ENCODE peak calls at places on chromosomes 7 and 10, in seven cellular contexts. One of them, this sample, is unnamed.

GRCh38 chr7:24284699-24285506 is 913 bp downstream of the NPY start:
- DNase-seq in PC-9: no peak
- DNase-seq in fibroblast of mammary gland: no peak
- DNase-seq in Panc1: no peak
- DNase-seq in neural progenitor cell: peak
- DNase-seq in prostate gland: no peak
- DNase-seq in HFFc6: no peak
- DNase-seq in this sample: no peak

GRCh38 chr10:30027057-30028005 is 32.1 kb downstream of the JCAD start:
- DNase-seq in prostate gland: no peak
- DNase-seq in Panc1: no peak
- DNase-seq in neural progenitor cell: no peak
- DNase-seq in HFFc6: no peak
- DNase-seq in fibroblast of mammary gland: no peak
- DNase-seq in PC-9: no peak
- DNase-seq in this sample: no peak

GRCh38 chr7:46131916-46132795 is 211.1 kb upstream of the IGFBP3 start:
- DNase-seq in neural progenitor cell: peak
- DNase-seq in HFFc6: no peak
- DNase-seq in Panc1: no peak
- DNase-seq in fibroblast of mammary gland: no peak
- DNase-seq in prostate gland: no peak
- DNase-seq in PC-9: no peak
- DNase-seq in this sample: no peak

GRCh38 chr10:680146-680545 is 9.3 kb downstream of the DIP2C start:
- DNase-seq in HFFc6: no peak
- DNase-seq in prostate gland: no peak
- DNase-seq in neural progenitor cell: no peak
- DNase-seq in PC-9: no peak
- DNase-seq in Panc1: no peak
- DNase-seq in fibroblast of mammary gland: no peak
- DNase-seq in this sample: no peak

GRCh38 chr7:158818325-158819213 is 10.7 kb downstream of the ESYT2 start:
- DNase-seq in neural progenitor cell: peak
- DNase-seq in HFFc6: peak
- DNase-seq in fibroblast of mammary gland: peak
- DNase-seq in PC-9: peak
- DNase-seq in Panc1: peak
- DNase-seq in prostate gland: no peak
- DNase-seq in this sample: peak

GRCh38 chr7:84701524-84702306 is 485.1 kb downstream of the SEMA3D start:
- DNase-seq in PC-9: peak
- DNase-seq in Panc1: peak
- DNase-seq in HFFc6: peak
- DNase-seq in prostate gland: no peak
- DNase-seq in neural progenitor cell: peak
- DNase-seq in fibroblast of mammary gland: peak
- DNase-seq in this sample: peak

GRCh38 chr10:14560274-14560673 is 214.4 kb downstream of the FAM107B start:
- DNase-seq in neural progenitor cell: peak
- DNase-seq in HFFc6: peak
- DNase-seq in Panc1: no peak
- DNase-seq in PC-9: peak
- DNase-seq in fibroblast of mammary gland: peak
- DNase-seq in prostate gland: no peak
- DNase-seq in this sample: no peak

GRCh38 chr7:106462365-106462859 is 177.6 kb upstream of the NAMPT start:
- DNase-seq in HFFc6: no peak
- DNase-seq in PC-9: peak
- DNase-seq in fibroblast of mammary gland: peak
- DNase-seq in neural progenitor cell: peak
- DNase-seq in prostate gland: no peak
- DNase-seq in Panc1: peak
- DNase-seq in this sample: peak

GRCh38 chr10:7119325-7120015 is 291.4 kb downstream of the SFMBT2 start:
- DNase-seq in Panc1: no peak
- DNase-seq in PC-9: no peak
- DNase-seq in HFFc6: no peak
- DNase-seq in fibroblast of mammary gland: peak
- DNase-seq in prostate gland: no peak
- DNase-seq in neural progenitor cell: no peak
- DNase-seq in this sample: no peak

GRCh38 chr7:126529833-126530232 is 722.9 kb downstream of the GRM8 start:
- DNase-seq in fibroblast of mammary gland: no peak
- DNase-seq in PC-9: no peak
- DNase-seq in Panc1: peak
- DNase-seq in HFFc6: no peak
- DNase-seq in neural progenitor cell: no peak
- DNase-seq in prostate gland: no peak
- DNase-seq in this sample: no peak

GRCh38 chr10:112950714-112951348 is 784 bp downstream of the TCF7L2 start:
- DNase-seq in prostate gland: peak
- DNase-seq in HFFc6: no peak
- DNase-seq in fibroblast of mammary gland: no peak
- DNase-seq in Panc1: no peak
- DNase-seq in neural progenitor cell: peak
- DNase-seq in PC-9: peak
- DNase-seq in this sample: peak

GRCh38 chr10:59945590-59945989 is 39.2 kb upstream of the CCDC6 start:
- DNase-seq in prostate gland: no peak
- DNase-seq in Panc1: no peak
- DNase-seq in PC-9: no peak
- DNase-seq in HFFc6: no peak
- DNase-seq in neural progenitor cell: no peak
- DNase-seq in fibroblast of mammary gland: peak
- DNase-seq in this sample: no peak

GRCh38 chr10:62588116-62588515 is 213.9 kb downstream of the ZNF365 start:
- DNase-seq in prostate gland: no peak
- DNase-seq in Panc1: no peak
- DNase-seq in HFFc6: no peak
- DNase-seq in neural progenitor cell: no peak
- DNase-seq in fibroblast of mammary gland: no peak
- DNase-seq in PC-9: no peak
- DNase-seq in this sample: no peak

GRCh38 chr10:117570880-117571279 is 28.3 kb downstream of the EMX2 start:
- DNase-seq in fibroblast of mammary gland: no peak
- DNase-seq in neural progenitor cell: no peak
- DNase-seq in HFFc6: no peak
- DNase-seq in PC-9: no peak
- DNase-seq in Panc1: no peak
- DNase-seq in prostate gland: no peak
- DNase-seq in this sample: no peak

GRCh38 chr10:128103229-128103714 is 23.0 kb downstream of the MKI67 start:
- DNase-seq in HFFc6: no peak
- DNase-seq in neural progenitor cell: no peak
- DNase-seq in prostate gland: no peak
- DNase-seq in Panc1: no peak
- DNase-seq in PC-9: no peak
- DNase-seq in fibroblast of mammary gland: no peak
- DNase-seq in this sample: no peak

GRCh38 chr7:98211676-98212531 is 665 bp downstream of the BHLHA15 start:
- DNase-seq in prostate gland: no peak
- DNase-seq in Panc1: no peak
- DNase-seq in HFFc6: no peak
- DNase-seq in PC-9: no peak
- DNase-seq in fibroblast of mammary gland: no peak
- DNase-seq in neural progenitor cell: peak
- DNase-seq in this sample: no peak

GRCh38 chr7:141145630-141145982 is 71.7 kb downstream of the TMEM178B start:
- DNase-seq in prostate gland: no peak
- DNase-seq in HFFc6: peak
- DNase-seq in PC-9: no peak
- DNase-seq in Panc1: no peak
- DNase-seq in fibroblast of mammary gland: no peak
- DNase-seq in neural progenitor cell: no peak
- DNase-seq in this sample: no peak

GRCh38 chr10:77889277-77889903 is 37.2 kb downstream of the DLG5 start:
- DNase-seq in PC-9: peak
- DNase-seq in fibroblast of mammary gland: no peak
- DNase-seq in Panc1: no peak
- DNase-seq in neural progenitor cell: peak
- DNase-seq in prostate gland: peak
- DNase-seq in HFFc6: no peak
- DNase-seq in this sample: no peak

GRCh38 chr10:69715899-69716606 is 85.7 kb upstream of the COL13A1 start:
- DNase-seq in fibroblast of mammary gland: no peak
- DNase-seq in prostate gland: no peak
- DNase-seq in neural progenitor cell: no peak
- DNase-seq in Panc1: no peak
- DNase-seq in PC-9: no peak
- DNase-seq in HFFc6: no peak
- DNase-seq in this sample: no peak

GRCh38 chr10:121291828-121292227 is 306.4 kb downstream of the FGFR2 start:
- DNase-seq in prostate gland: no peak
- DNase-seq in Panc1: no peak
- DNase-seq in HFFc6: no peak
- DNase-seq in fibroblast of mammary gland: no peak
- DNase-seq in PC-9: no peak
- DNase-seq in neural progenitor cell: no peak
- DNase-seq in this sample: no peak

GRCh38 chr10:28922127-28922526 is 244.8 kb downstream of the BAMBI start:
- DNase-seq in Panc1: no peak
- DNase-seq in HFFc6: peak
- DNase-seq in prostate gland: no peak
- DNase-seq in fibroblast of mammary gland: peak
- DNase-seq in PC-9: no peak
- DNase-seq in neural progenitor cell: no peak
- DNase-seq in this sample: no peak

GRCh38 chr7:132125096-132125495 is 451.2 kb downstream of the PLXNA4 start:
- DNase-seq in neural progenitor cell: no peak
- DNase-seq in PC-9: peak
- DNase-seq in prostate gland: no peak
- DNase-seq in Panc1: no peak
- DNase-seq in fibroblast of mammary gland: no peak
- DNase-seq in HFFc6: peak
- DNase-seq in this sample: no peak

GRCh38 chr10:102453502-102453901 is 2.2 kb upstream of the C10orf95 start:
- DNase-seq in fibroblast of mammary gland: no peak
- DNase-seq in Panc1: no peak
- DNase-seq in PC-9: no peak
- DNase-seq in neural progenitor cell: peak
- DNase-seq in HFFc6: no peak
- DNase-seq in prostate gland: no peak
- DNase-seq in this sample: no peak

GRCh38 chr10:4234661-4235060 is 449.7 kb upstream of the KLF6 start:
- DNase-seq in PC-9: no peak
- DNase-seq in Panc1: no peak
- DNase-seq in HFFc6: no peak
- DNase-seq in fibroblast of mammary gland: no peak
- DNase-seq in neural progenitor cell: no peak
- DNase-seq in prostate gland: no peak
- DNase-seq in this sample: no peak

GRCh38 chr7:48964074-48964473 is 39.7 kb downstream of the CDC14C start:
- DNase-seq in prostate gland: peak
- DNase-seq in Panc1: no peak
- DNase-seq in HFFc6: no peak
- DNase-seq in PC-9: no peak
- DNase-seq in fibroblast of mammary gland: peak
- DNase-seq in neural progenitor cell: no peak
- DNase-seq in this sample: no peak

GRCh38 chr7:85023066-85023687 is 163.7 kb downstream of the SEMA3D start:
- DNase-seq in PC-9: peak
- DNase-seq in Panc1: no peak
- DNase-seq in prostate gland: peak
- DNase-seq in HFFc6: peak
- DNase-seq in neural progenitor cell: peak
- DNase-seq in fibroblast of mammary gland: peak
- DNase-seq in this sample: peak

GRCh38 chr7:115910541-115911164 is 119.9 kb downstream of the TFEC start:
- DNase-seq in HFFc6: peak
- DNase-seq in PC-9: no peak
- DNase-seq in prostate gland: no peak
- DNase-seq in neural progenitor cell: peak
- DNase-seq in Panc1: peak
- DNase-seq in fibroblast of mammary gland: peak
- DNase-seq in this sample: peak

GRCh38 chr10:48456361-48456804 is 148.5 kb downstream of the ARHGAP22 start:
- DNase-seq in prostate gland: no peak
- DNase-seq in HFFc6: no peak
- DNase-seq in fibroblast of mammary gland: no peak
- DNase-seq in Panc1: no peak
- DNase-seq in PC-9: no peak
- DNase-seq in neural progenitor cell: no peak
- DNase-seq in this sample: peak

GRCh38 chr10:102869290-102870198 is at the start of gene AS3MT:
- DNase-seq in neural progenitor cell: peak
- DNase-seq in fibroblast of mammary gland: no peak
- DNase-seq in Panc1: no peak
- DNase-seq in HFFc6: no peak
- DNase-seq in PC-9: peak
- DNase-seq in prostate gland: peak
- DNase-seq in this sample: no peak

GRCh38 chr10:3595736-3596135 is 189.3 kb downstream of the KLF6 start:
- DNase-seq in HFFc6: no peak
- DNase-seq in neural progenitor cell: no peak
- DNase-seq in PC-9: no peak
- DNase-seq in prostate gland: no peak
- DNase-seq in fibroblast of mammary gland: no peak
- DNase-seq in Panc1: no peak
- DNase-seq in this sample: no peak

GRCh38 chr10:43214071-43214955 is 52.6 kb downstream of the RASGEF1A start:
- DNase-seq in PC-9: no peak
- DNase-seq in HFFc6: peak
- DNase-seq in neural progenitor cell: no peak
- DNase-seq in Panc1: no peak
- DNase-seq in prostate gland: no peak
- DNase-seq in fibroblast of mammary gland: no peak
- DNase-seq in this sample: no peak

GRCh38 chr7:8215648-8216047 is 46.3 kb downstream of the ICA1 start:
- DNase-seq in PC-9: no peak
- DNase-seq in Panc1: no peak
- DNase-seq in HFFc6: no peak
- DNase-seq in prostate gland: no peak
- DNase-seq in fibroblast of mammary gland: no peak
- DNase-seq in neural progenitor cell: no peak
- DNase-seq in this sample: no peak

GRCh38 chr7:101659706-101660105 is 30.6 kb upstream of the MYL10 start:
- DNase-seq in prostate gland: no peak
- DNase-seq in PC-9: no peak
- DNase-seq in neural progenitor cell: no peak
- DNase-seq in Panc1: no peak
- DNase-seq in fibroblast of mammary gland: no peak
- DNase-seq in HFFc6: no peak
- DNase-seq in this sample: no peak

GRCh38 chr7:118844748-118845147 is 620.2 kb downstream of the ANKRD7 start:
- DNase-seq in fibroblast of mammary gland: no peak
- DNase-seq in prostate gland: no peak
- DNase-seq in neural progenitor cell: no peak
- DNase-seq in PC-9: no peak
- DNase-seq in Panc1: no peak
- DNase-seq in HFFc6: no peak
- DNase-seq in this sample: no peak

GRCh38 chr7:93171606-93172226 is 23.5 kb upstream of the SAMD9L start:
- DNase-seq in neural progenitor cell: no peak
- DNase-seq in PC-9: no peak
- DNase-seq in Panc1: no peak
- DNase-seq in fibroblast of mammary gland: peak
- DNase-seq in HFFc6: no peak
- DNase-seq in prostate gland: no peak
- DNase-seq in this sample: no peak

GRCh38 chr7:67764312-67764711 is 767.7 kb downstream of the TYW1 start:
- DNase-seq in Panc1: no peak
- DNase-seq in prostate gland: no peak
- DNase-seq in fibroblast of mammary gland: no peak
- DNase-seq in HFFc6: no peak
- DNase-seq in PC-9: no peak
- DNase-seq in neural progenitor cell: no peak
- DNase-seq in this sample: no peak

GRCh38 chr7:27213904-27214586 is 14.2 kb upstream of the HOXA13 start:
- DNase-seq in Panc1: no peak
- DNase-seq in prostate gland: no peak
- DNase-seq in PC-9: no peak
- DNase-seq in HFFc6: no peak
- DNase-seq in neural progenitor cell: no peak
- DNase-seq in fibroblast of mammary gland: no peak
- DNase-seq in this sample: no peak

GRCh38 chr7:142519790-142520078 is 229.5 kb upstream of the PRSS1 start:
- DNase-seq in prostate gland: no peak
- DNase-seq in neural progenitor cell: no peak
- DNase-seq in Panc1: no peak
- DNase-seq in PC-9: no peak
- DNase-seq in HFFc6: no peak
- DNase-seq in fibroblast of mammary gland: no peak
- DNase-seq in this sample: no peak

This sample was measured in dermis microvascular lymphatic vessel endothelial cell.